ENCODE peak calls at places on chromosomes 12 and 14, in four cellular contexts. One of them, this sample, is unnamed. For H3K4me1, the result is how much of the 10 kb centered on the place peaks cover.

GRCh38 chr12:8950287-8950574 is 786 bp upstream of the M6PR start:
- DNase-seq in aorta: no peak
- DNase-seq in CD4-positive, CD25-positive, alpha-beta regulatory T cell: no peak
- DNase-seq in GM23338: no peak
- DNase-seq in this sample: no peak

GRCh38 chr14:84021433-84021832 is 1508.5 kb upstream of the FLRT2 start:
- DNase-seq in aorta: no peak
- DNase-seq in CD4-positive, CD25-positive, alpha-beta regulatory T cell: no peak
- DNase-seq in GM23338: no peak
- DNase-seq in this sample: no peak

GRCh38 chr14:69535230-69535848 is 39.3 kb downstream of the CCDC177 start:
- DNase-seq in aorta: no peak
- DNase-seq in CD4-positive, CD25-positive, alpha-beta regulatory T cell: no peak
- DNase-seq in GM23338: peak
- DNase-seq in this sample: no peak

GRCh38 chr14:38790916-38791315 is 312.1 kb downstream of the SEC23A start:
- DNase-seq in aorta: no peak
- DNase-seq in CD4-positive, CD25-positive, alpha-beta regulatory T cell: no peak
- DNase-seq in GM23338: peak
- DNase-seq in this sample: no peak

GRCh38 chr14:52327374-52328226 is 13.5 kb downstream of the PTGER2 start:
- DNase-seq in aorta: no peak
- DNase-seq in CD4-positive, CD25-positive, alpha-beta regulatory T cell: peak
- DNase-seq in GM23338: no peak
- DNase-seq in this sample: no peak

GRCh38 chr14:32472512-32473472 is 143.7 kb downstream of the AKAP6 start:
- DNase-seq in aorta: no peak
- DNase-seq in CD4-positive, CD25-positive, alpha-beta regulatory T cell: no peak
- DNase-seq in GM23338: peak
- DNase-seq in this sample: no peak

GRCh38 chr14:95818581-95818980 is 58.1 kb upstream of the TUNAR start:
- DNase-seq in aorta: no peak
- DNase-seq in CD4-positive, CD25-positive, alpha-beta regulatory T cell: no peak
- DNase-seq in GM23338: no peak
- DNase-seq in this sample: no peak

GRCh38 chr12:103868215-103868614 is 27.2 kb upstream of the NT5DC3 start:
- DNase-seq in aorta: no peak
- DNase-seq in CD4-positive, CD25-positive, alpha-beta regulatory T cell: no peak
- DNase-seq in GM23338: no peak
- DNase-seq in this sample: no peak

GRCh38 chr12:114306646-114307045 is 99.3 kb downstream of the TBX5 start:
- DNase-seq in aorta: no peak
- DNase-seq in CD4-positive, CD25-positive, alpha-beta regulatory T cell: no peak
- DNase-seq in GM23338: no peak
- DNase-seq in this sample: no peak

GRCh38 chr14:20436363-20436755 is 393 bp upstream of the KLHL33 start:
- DNase-seq in aorta: no peak
- DNase-seq in CD4-positive, CD25-positive, alpha-beta regulatory T cell: no peak
- DNase-seq in GM23338: no peak
- DNase-seq in this sample: no peak

GRCh38 chr14:30257946-30258661 is 300.9 kb upstream of the G2E3 start:
- DNase-seq in aorta: no peak
- DNase-seq in CD4-positive, CD25-positive, alpha-beta regulatory T cell: no peak
- DNase-seq in GM23338: no peak
- DNase-seq in this sample: no peak

GRCh38 chr12:10115890-10116289 is 14.1 kb downstream of the CLEC7A start:
- DNase-seq in aorta: no peak
- DNase-seq in CD4-positive, CD25-positive, alpha-beta regulatory T cell: no peak
- DNase-seq in GM23338: no peak
- DNase-seq in this sample: no peak

GRCh38 chr12:31118831-31119530 is 45.3 kb downstream of the DDX11 start:
- DNase-seq in aorta: peak
- DNase-seq in CD4-positive, CD25-positive, alpha-beta regulatory T cell: no peak
- DNase-seq in GM23338: peak
- DNase-seq in this sample: no peak

GRCh38 chr14:21978184-21978998 is 304.8 kb upstream of the OR4E1 start:
- DNase-seq in aorta: no peak
- DNase-seq in CD4-positive, CD25-positive, alpha-beta regulatory T cell: peak
- DNase-seq in GM23338: peak
- DNase-seq in this sample: peak

GRCh38 chr12:62581288-62582064 is 114.8 kb downstream of the MON2 start:
- DNase-seq in aorta: no peak
- DNase-seq in CD4-positive, CD25-positive, alpha-beta regulatory T cell: peak
- DNase-seq in GM23338: peak
- DNase-seq in this sample: no peak

GRCh38 chr12:49330032-49330619 is 6.9 kb downstream of the C1QL4 start:
- DNase-seq in aorta: no peak
- DNase-seq in CD4-positive, CD25-positive, alpha-beta regulatory T cell: no peak
- DNase-seq in GM23338: no peak
- DNase-seq in this sample: no peak

GRCh38 chr12:94813314-94813713 is 163.0 kb upstream of the TMCC3 start:
- DNase-seq in aorta: no peak
- DNase-seq in CD4-positive, CD25-positive, alpha-beta regulatory T cell: no peak
- DNase-seq in GM23338: peak
- DNase-seq in this sample: no peak

GRCh38 chr14:105060751-105061427 is 4.3 kb downstream of the GPR132 start:
- DNase-seq in aorta: no peak
- DNase-seq in CD4-positive, CD25-positive, alpha-beta regulatory T cell: peak
- DNase-seq in GM23338: no peak
- DNase-seq in this sample: no peak
- H3K4me3 ChIP-seq in aorta: no peak
- H3K4me3 ChIP-seq in CD4-positive, CD25-positive, alpha-beta regulatory T cell: peak
- H3K4me3 ChIP-seq in GM23338: no peak
- H3K4me3 ChIP-seq in this sample: peak

DNA sequence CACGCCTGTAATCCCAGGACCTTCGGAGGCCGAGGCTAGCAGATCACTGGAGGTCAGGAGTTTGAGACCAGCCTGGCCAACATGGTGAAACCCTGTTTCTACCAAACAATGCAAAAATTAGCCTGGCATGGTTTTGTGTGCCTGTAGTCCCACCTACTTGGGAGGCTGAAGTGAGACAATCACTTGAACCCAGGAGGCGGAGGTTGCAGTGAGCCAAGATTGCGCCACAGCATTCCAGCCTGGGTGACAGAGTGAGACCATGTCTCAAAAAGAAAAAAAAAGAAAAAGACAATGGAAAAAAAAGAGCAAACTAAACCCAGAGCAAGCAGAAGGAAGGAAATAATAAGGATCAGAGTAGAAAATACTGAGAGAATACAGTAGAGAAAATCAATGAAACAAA is 5.4 kb downstream of the CHURC1 start:
- DNase-seq in aorta: no peak
- DNase-seq in CD4-positive, CD25-positive, alpha-beta regulatory T cell: no peak
- DNase-seq in GM23338: no peak
- DNase-seq in this sample: no peak
- H3K4me1 ChIP-seq in aorta: under half
- H3K4me1 ChIP-seq in CD4-positive, CD25-positive, alpha-beta regulatory T cell: half or more
- H3K4me1 ChIP-seq in GM23338: under half
- H3K4me1 ChIP-seq in this sample: under half

GRCh38 chr12:131003676-131004075 is 50.0 kb downstream of the ADGRD1 start:
- DNase-seq in aorta: no peak
- DNase-seq in CD4-positive, CD25-positive, alpha-beta regulatory T cell: no peak
- DNase-seq in GM23338: no peak
- DNase-seq in this sample: no peak
- H3K27ac ChIP-seq in aorta: no peak
- H3K27ac ChIP-seq in CD4-positive, CD25-positive, alpha-beta regulatory T cell: no peak
- H3K27ac ChIP-seq in GM23338: no peak
- H3K27ac ChIP-seq in this sample: no peak

GRCh38 chr12:15831315-15831993 is 42.3 kb upstream of the EPS8 start:
- DNase-seq in aorta: no peak
- DNase-seq in CD4-positive, CD25-positive, alpha-beta regulatory T cell: no peak
- DNase-seq in GM23338: no peak
- DNase-seq in this sample: no peak

GRCh38 chr12:15827136-15827535 is 37.9 kb upstream of the EPS8 start:
- DNase-seq in aorta: no peak
- DNase-seq in CD4-positive, CD25-positive, alpha-beta regulatory T cell: no peak
- DNase-seq in GM23338: no peak
- DNase-seq in this sample: no peak

GRCh38 chr12:15829255-15829654 is 40.1 kb upstream of the EPS8 start:
- DNase-seq in aorta: no peak
- DNase-seq in CD4-positive, CD25-positive, alpha-beta regulatory T cell: no peak
- DNase-seq in GM23338: peak
- DNase-seq in this sample: no peak

GRCh38 chr12:15829949-15830348 is 40.8 kb upstream of the EPS8 start:
- DNase-seq in aorta: no peak
- DNase-seq in CD4-positive, CD25-positive, alpha-beta regulatory T cell: no peak
- DNase-seq in GM23338: no peak
- DNase-seq in this sample: no peak

DNA sequence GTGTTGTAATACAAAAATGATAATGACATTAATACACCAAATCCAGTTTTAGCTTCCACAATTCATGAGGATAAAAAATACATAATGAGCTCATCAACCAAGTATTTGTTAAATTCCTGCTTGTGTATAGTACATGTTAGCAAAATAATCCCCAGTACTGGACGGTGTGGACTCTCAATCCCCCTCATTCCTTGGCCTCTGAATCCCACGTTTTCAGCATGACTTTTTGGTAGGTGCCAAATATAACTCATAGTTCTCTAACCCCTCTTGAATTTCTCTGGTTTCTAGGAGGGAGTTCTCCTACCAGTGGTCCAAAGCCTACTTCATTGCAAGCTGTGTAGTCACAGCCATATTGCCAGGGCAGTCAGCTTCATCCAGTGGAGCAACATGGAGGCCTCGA is 41.4 kb upstream of the EPS8 start:
- DNase-seq in aorta: no peak
- DNase-seq in CD4-positive, CD25-positive, alpha-beta regulatory T cell: no peak
- DNase-seq in GM23338: no peak
- DNase-seq in this sample: no peak
- H3K4me3 ChIP-seq in aorta: no peak
- H3K4me3 ChIP-seq in CD4-positive, CD25-positive, alpha-beta regulatory T cell: no peak
- H3K4me3 ChIP-seq in GM23338: no peak
- H3K4me3 ChIP-seq in this sample: no peak

DNA sequence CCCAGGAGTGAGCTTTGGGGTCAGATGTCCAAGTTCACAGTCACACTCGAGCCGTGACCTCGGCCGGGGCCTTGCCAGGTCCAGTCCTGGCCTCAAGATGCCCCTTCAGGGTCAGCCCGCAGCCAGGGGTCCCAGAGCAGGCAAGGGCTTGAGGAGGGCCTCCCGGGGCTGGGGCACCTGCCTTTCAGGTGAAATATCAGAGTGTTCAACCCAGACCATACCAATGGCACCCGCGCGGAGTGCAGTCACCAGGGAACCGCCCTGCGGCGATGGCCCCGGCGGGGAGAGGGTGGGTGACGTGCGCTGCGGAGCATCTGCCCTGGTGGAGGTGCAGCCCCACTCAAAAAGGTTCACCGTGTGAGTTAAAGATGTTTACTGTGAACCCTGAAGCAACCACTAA is 16.9 kb downstream of the LRCOL1 start:
- DNase-seq in aorta: no peak
- DNase-seq in CD4-positive, CD25-positive, alpha-beta regulatory T cell: no peak
- DNase-seq in GM23338: no peak
- DNase-seq in this sample: no peak
- H3K4me1 ChIP-seq in aorta: under half
- H3K4me1 ChIP-seq in CD4-positive, CD25-positive, alpha-beta regulatory T cell: under half
- H3K4me1 ChIP-seq in GM23338: under half
- H3K4me1 ChIP-seq in this sample: under half

GRCh38 chr12:124716208-124717141 is 147.2 kb downstream of the SCARB1 start:
- DNase-seq in aorta: no peak
- DNase-seq in CD4-positive, CD25-positive, alpha-beta regulatory T cell: no peak
- DNase-seq in GM23338: no peak
- DNase-seq in this sample: no peak

GRCh38 chr12:124715121-124715990 is 147.9 kb upstream of the NCOR2 start:
- DNase-seq in aorta: no peak
- DNase-seq in CD4-positive, CD25-positive, alpha-beta regulatory T cell: no peak
- DNase-seq in GM23338: no peak
- DNase-seq in this sample: no peak

GRCh38 chr12:124709722-124710656 is 142.6 kb upstream of the NCOR2 start:
- DNase-seq in aorta: no peak
- DNase-seq in CD4-positive, CD25-positive, alpha-beta regulatory T cell: no peak
- DNase-seq in GM23338: no peak
- DNase-seq in this sample: no peak

GRCh38 chr12:124713436-124714082 is 146.1 kb upstream of the NCOR2 start:
- DNase-seq in aorta: peak
- DNase-seq in CD4-positive, CD25-positive, alpha-beta regulatory T cell: peak
- DNase-seq in GM23338: no peak
- DNase-seq in this sample: peak

DNA sequence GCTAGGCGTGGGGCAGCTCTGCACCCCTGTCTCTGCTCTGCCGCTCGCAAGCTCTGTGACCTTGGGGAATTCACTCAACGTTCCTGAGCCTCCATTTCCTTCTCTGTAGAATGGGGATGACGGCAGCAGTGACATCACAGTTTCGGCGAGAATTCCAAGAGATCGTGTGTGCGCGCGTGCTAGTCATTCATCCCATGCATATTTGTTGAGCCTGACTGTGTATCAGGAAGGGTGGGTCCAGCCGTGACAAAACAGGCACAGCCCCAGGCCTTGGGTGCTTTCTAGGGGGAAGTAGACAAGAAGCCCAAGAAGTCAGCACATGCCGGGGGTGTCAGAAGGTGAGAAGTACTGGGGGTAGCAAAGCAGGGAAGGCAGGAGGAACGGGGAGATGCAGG is 145.6 kb upstream of the NCOR2 start:
- DNase-seq in aorta: peak
- DNase-seq in CD4-positive, CD25-positive, alpha-beta regulatory T cell: no peak
- DNase-seq in GM23338: no peak
- DNase-seq in this sample: no peak
- H3K27ac ChIP-seq in aorta: no peak
- H3K27ac ChIP-seq in CD4-positive, CD25-positive, alpha-beta regulatory T cell: no peak
- H3K27ac ChIP-seq in GM23338: no peak
- H3K27ac ChIP-seq in this sample: no peak

GRCh38 chr14:88030079-88030478 is 25.1 kb downstream of the GPR65 start:
- DNase-seq in aorta: no peak
- DNase-seq in CD4-positive, CD25-positive, alpha-beta regulatory T cell: peak
- DNase-seq in GM23338: no peak
- DNase-seq in this sample: no peak
- H3K4me3 ChIP-seq in aorta: no peak
- H3K4me3 ChIP-seq in CD4-positive, CD25-positive, alpha-beta regulatory T cell: no peak
- H3K4me3 ChIP-seq in GM23338: no peak
- H3K4me3 ChIP-seq in this sample: no peak

GRCh38 chr12:57522019-57522886 is at the start of gene MBD6:
- DNase-seq in aorta: peak
- DNase-seq in CD4-positive, CD25-positive, alpha-beta regulatory T cell: peak
- DNase-seq in GM23338: peak
- DNase-seq in this sample: peak
- H3K4me1 ChIP-seq in aorta: under half
- H3K4me1 ChIP-seq in CD4-positive, CD25-positive, alpha-beta regulatory T cell: half or more
- H3K4me1 ChIP-seq in GM23338: under half
- H3K4me1 ChIP-seq in this sample: under half

GRCh38 chr12:53161119-53161911 is 19.2 kb upstream of the ZNF740 start:
- DNase-seq in aorta: no peak
- DNase-seq in CD4-positive, CD25-positive, alpha-beta regulatory T cell: no peak
- DNase-seq in GM23338: no peak
- DNase-seq in this sample: no peak
- H3K27ac ChIP-seq in aorta: no peak
- H3K27ac ChIP-seq in CD4-positive, CD25-positive, alpha-beta regulatory T cell: no peak
- H3K27ac ChIP-seq in GM23338: no peak
- H3K27ac ChIP-seq in this sample: no peak

This sample was measured in effector memory CD4-positive, alpha-beta T cell.